ENCODE peak calls at places on chromosomes 13 and 19, in seven cellular contexts. E is neural progenitor cell; B is neuronal stem cell; A is stimulated activated CD8-positive, alpha-beta memory T cell treated with anti-CD3 and anti-CD28 coated beads, Interleukin-4, amount 100 ng/mL, for 48 hours; R is GOT3; D is transverse colon; J is activated CD4-positive, alpha-beta memory T cell treated with anti-CD3 and anti-CD28 coated beads, Interleukin-2, amount 10 ng/mL, durations not matched to agents 7 days and 5 days. I is an unnamed sample.

GRCh38 chr13:113443991-113444390 is 9.3 kb downstream of the ADPRHL1 start:
- DNase-seq in D (no peak), B (no peak), J (no peak), R (no peak), A (no peak), E (no peak), I (no peak)

GRCh38 chr19:18090545-18091216 is 3.9 kb upstream of the IL12RB1 start:
- DNase-seq in J (no peak), R (no peak), B (no peak), E (no peak), D (no peak), A (no peak), I (peak)

GRCh38 chr19:18128044-18128443 is 24.9 kb upstream of the PIK3R2 start:
- DNase-seq in B (no peak), D (no peak), R (no peak), A (peak), E (no peak), J (peak), I (no peak)

GRCh38 chr19:19531951-19532805 is 3.5 kb downstream of the YJEFN3 start:
- DNase-seq in A (peak), J (peak), E (peak), D (peak), B (peak), R (peak), I (no peak)

GRCh38 chr19:3178973-3179738 is 587 bp downstream of the S1PR4 start:
- DNase-seq in E (no peak), J (no peak), R (no peak), A (peak), D (no peak), B (no peak), I (no peak)

GRCh38 chr19:40433391-40434216 is 7.8 kb upstream of the SERTAD1 start:
- DNase-seq in R (peak), A (peak), J (peak), D (peak), E (peak), B (peak), I (peak)

GRCh38 chr19:34556500-34556899 is 74.9 kb downstream of the WTIP start:
- DNase-seq in A (peak), R (no peak), E (peak), D (peak), J (peak), B (no peak), I (no peak)

GRCh38 chr19:5152767-5153532 is 184.0 kb downstream of the KDM4B start:
- DNase-seq in B (no peak), A (no peak), R (no peak), D (no peak), J (no peak), E (no peak), I (no peak)

GRCh38 chr19:3443840-3444694 is 36.3 kb downstream of the SMIM24 start:
- DNase-seq in B (peak), D (no peak), R (no peak), A (no peak), J (no peak), E (peak), I (no peak)

GRCh38 chr13:113400621-113401451 is 36.9 kb upstream of the GRTP1 start:
- DNase-seq in A (no peak), B (no peak), E (no peak), J (no peak), D (no peak), R (no peak), I (no peak)

GRCh38 chr19:19004144-19004543 is 29.2 kb downstream of the SUGP2 start:
- DNase-seq in R (no peak), E (no peak), A (no peak), D (no peak), B (no peak), J (no peak), I (no peak)

GRCh38 chr13:43054803-43055802 is 31.7 kb downstream of the DNAJC15 start:
- DNase-seq in A (no peak), B (peak), R (no peak), E (peak), D (no peak), J (no peak), I (peak)

GRCh38 chr13:40340368-40341085 is 325.9 kb downstream of the FOXO1 start:
- DNase-seq in E (peak), A (no peak), D (no peak), R (no peak), J (no peak), B (peak), I (no peak)

GRCh38 chr19:29547361-29547960 is 21.7 kb downstream of the VSTM2B start:
- DNase-seq in E (no peak), A (no peak), B (no peak), D (no peak), R (no peak), J (no peak), I (no peak)